ENCODE peak calls at places on chromosomes 13 and 19, in four cellular contexts. E, H, Z and X are unnamed samples.

GRCh38 chr13:99075268-99076191 is 97.7 kb upstream of the DOCK9 start:
- DNase-seq in Z (no peak), E (no peak), H (no peak), X (no peak)

GRCh38 chr13:20772401-20773131 is 1.2 kb downstream of the EEF1AKMT1 start:
- DNase-seq in Z (no peak), E (no peak), H (no peak), X (no peak)

GRCh38 chr13:43446126-43446525 is 340.6 kb downstream of the ENOX1 start:
- DNase-seq in H (no peak), Z (no peak), E (no peak), X (no peak)

GRCh38 chr19:16062789-16063188 is 13.5 kb upstream of the TPM4 start:
- DNase-seq in E (peak; percentile 54), Z (peak; percentile 58), H (no peak), X (no peak)

GRCh38 chr13:101049166-101049850 is 367.0 kb downstream of the NALCN start:
- DNase-seq in Z (no peak), H (no peak), E (no peak), X (no peak)

GRCh38 chr13:93226623-93227279 is at the start of gene GPC6:
- DNase-seq in E (no peak), H (peak; percentile 93), Z (peak; percentile 60), X (peak; percentile 81)

GRCh38 chr13:48561461-48562224 is 28.8 kb upstream of the RCBTB2 start:
- DNase-seq in E (no peak), Z (no peak), H (no peak), X (no peak)

GRCh38 chr13:110563463-110563774 is 1.9 kb upstream of the RAB20 start:
- DNase-seq in E (no peak), H (no peak), Z (no peak), X (no peak)

GRCh38 chr13:106498158-106498557 is 37.3 kb downstream of the EFNB2 start:
- DNase-seq in E (no peak), Z (no peak), H (no peak), X (no peak)

GRCh38 chr19:54188224-54188871 is 1.0 kb downstream of the MBOAT7 start:
- DNase-seq in E (peak; percentile 52), H (no peak), Z (no peak), X (no peak)

GRCh38 chr19:50315773-50316448 is 13.3 kb downstream of the KCNC3 start:
- DNase-seq in H (no peak), E (no peak), Z (no peak), X (no peak)

GRCh38 chr19:30286378-30286777 is 85.8 kb upstream of the ZNF536 start:
- DNase-seq in E (no peak), Z (no peak), H (no peak), X (no peak)

GRCh38 chr19:18710986-18711751 is 27.7 kb downstream of the CRTC1 start:
- DNase-seq in H (peak; percentile 31), Z (no peak), E (no peak), X (no peak)

GRCh38 chr19:44303305-44303704 is 1.5 kb downstream of the ZNF235 start:
- DNase-seq in Z (no peak), E (no peak), H (no peak), X (no peak)

GRCh38 chr19:49896863-49897621 is at the start of gene IL4I1:
- DNase-seq in E (peak; percentile 42), Z (no peak), H (no peak), X (no peak)

GRCh38 chr13:110126391-110126961 is 180.5 kb downstream of the COL4A1 start:
- DNase-seq in H (peak; percentile 87), Z (peak; percentile 52), E (no peak), X (no peak)

GRCh38 chr13:81487151-81487550 is 1146.2 kb upstream of the SPRY2 start:
- DNase-seq in E (no peak), H (no peak), Z (peak; percentile 53), X (peak; percentile 6)

GRCh38 chr13:73274147-73274546 is 215.3 kb downstream of the KLF5 start:
- DNase-seq in E (no peak), Z (no peak), H (no peak), X (no peak)

GRCh38 chr19:34556500-34556899 is 74.9 kb downstream of the WTIP start:
- DNase-seq in Z (peak; percentile 67), H (peak; percentile 39), E (no peak), X (no peak)

GRCh38 chr13:113267642-113268405 is 29.2 kb upstream of the LAMP1 start:
- DNase-seq in Z (no peak), H (no peak), E (no peak), X (no peak)

GRCh38 chr13:89910166-89910565 is 1437.3 kb upstream of the MIR17HG start:
- DNase-seq in Z (no peak), H (no peak), E (no peak), X (no peak)

GRCh38 chr19:38224014-38224862 is at the start of gene DPF1:
- DNase-seq in E (no peak), Z (peak; percentile 93), H (peak; percentile 56), X (peak; percentile 39)

GRCh38 chr13:93039131-93039530 is 187.5 kb upstream of the GPC6 start:
- DNase-seq in H (no peak), Z (no peak), E (no peak), X (no peak)

GRCh38 chr13:76223565-76223964 is 587.4 kb downstream of the LMO7 start:
- DNase-seq in H (peak; percentile 2), Z (no peak), E (no peak), X (no peak)

GRCh38 chr19:46466536-46467199 is 4.7 kb downstream of the PNMA8A start:
- DNase-seq in E (no peak), H (peak; percentile 73), Z (no peak), X (no peak)

GRCh38 chr19:29967623-29968022 is 25.6 kb downstream of the URI1 start:
- DNase-seq in E (no peak), Z (no peak), H (peak; percentile 61), X (no peak)

GRCh38 chr19:8576273-8576993 is 809 bp downstream of the MYO1F start:
- DNase-seq in E (no peak), Z (no peak), H (no peak), X (no peak)

GRCh38 chr19:2083174-2083854 is 12.8 kb downstream of the MOB3A start:
- DNase-seq in Z (no peak), H (no peak), E (peak; percentile 62), X (no peak)

GRCh38 chr13:24910502-24911134 is 146.6 kb downstream of the RNF17 start:
- DNase-seq in E (no peak), H (peak; percentile 18), Z (no peak), X (no peak)

GRCh38 chr13:48945626-48946025 is 30.1 kb upstream of the FNDC3A start:
- DNase-seq in E (no peak), H (no peak), Z (no peak), X (no peak)

GRCh38 chr13:102172406-102172805 is 229.4 kb downstream of the FGF14 start:
- DNase-seq in E (no peak), H (no peak), Z (no peak), X (no peak)

GRCh38 chr13:111245781-111246384 is 74.6 kb upstream of the TEX29 start:
- DNase-seq in E (no peak), Z (no peak), H (peak; percentile 96), X (no peak)

GRCh38 chr13:105276571-105276970 is 1258.9 kb downstream of the EFNB2 start:
- DNase-seq in Z (no peak), E (no peak), H (no peak), X (no peak)

GRCh38 chr13:91270031-91270430 is 77.5 kb upstream of the MIR17HG start:
- DNase-seq in E (no peak), H (no peak), Z (no peak), X (no peak)

GRCh38 chr19:4403005-4403761 is 743 bp downstream of the CHAF1A start:
- DNase-seq in E (no peak), H (no peak), Z (no peak), X (no peak)